ENCODE peak calls at places on chromosomes 1 and 21, in nine cellular contexts. Z is astrocyte of the spinal cord, M is nephron progenitor cell, Q is psoas muscle, I is thoracic aorta, W is natural killer cell, Y is PC-9, T is vagina, A is dorsolateral prefrontal cortex. N is an unnamed sample.

GRCh38 chr1:165442653-165443052 is 2.3 kb downstream of the RXRG start:
- DNase-seq in Y (no peak), Z (no peak), T (no peak), I (no peak), Q (no peak), M (no peak), W (no peak), A (no peak), N (no peak)

GRCh38 chr1:152188673-152189591 is 29.9 kb upstream of the RPTN start:
- DNase-seq in T (no peak), Z (peak; percentile 74), W (peak; percentile 75), Q (peak; percentile 75), I (no peak), M (peak; percentile 6), Y (peak; percentile 67), A (peak; percentile 63), N (peak; percentile 78)

GRCh38 chr1:40717960-40718359 is 26.5 kb downstream of the NFYC start:
- DNase-seq in Q (no peak), A (no peak), T (no peak), Z (peak; percentile 13), Y (no peak), W (no peak), M (no peak), I (no peak), N (no peak)

GRCh38 chr1:110619412-110620249 is 13.5 kb upstream of the KCNA2 start:
- DNase-seq in Q (peak; percentile 84), W (peak; percentile 87), M (peak; percentile 94), T (no peak), A (peak; percentile 90), Z (peak; percentile 40), Y (peak; percentile 82), I (peak; percentile 50), N (peak; percentile 95)

GRCh38 chr21:41665766-41666595 is 100.9 kb downstream of the RIPK4 start:
- DNase-seq in Y (no peak), Z (no peak), M (no peak), A (no peak), I (no peak), W (no peak), Q (no peak), T (no peak), N (no peak)

GRCh38 chr1:236142358-236143103 is at the start of gene GPR137B:
- DNase-seq in Y (no peak), A (peak; percentile 77), T (no peak), I (no peak), W (peak; percentile 55), Q (peak; percentile 51), Z (peak; percentile 39), M (peak; percentile 73), N (peak; percentile 53)

GRCh38 chr1:214031267-214031650 is 43.5 kb downstream of the PROX1 start:
- DNase-seq in Y (no peak), Q (no peak), Z (no peak), W (no peak), T (no peak), M (no peak), I (no peak), A (no peak), N (no peak)

GRCh38 chr1:53645690-53646078 is 93.3 kb downstream of the GLIS1 start:
- DNase-seq in Z (no peak), Y (no peak), T (no peak), M (no peak), A (no peak), I (no peak), W (no peak), Q (no peak), N (no peak)

GRCh38 chr1:78275456-78275855 is 215.3 kb upstream of the PTGFR start:
- DNase-seq in Z (peak; percentile 45), M (no peak), A (no peak), I (no peak), W (no peak), Y (no peak), Q (no peak), T (no peak), N (no peak)

GRCh38 chr1:35692310-35692709 is 26.4 kb downstream of the C1orf216 start:
- DNase-seq in Q (no peak), I (no peak), Z (no peak), W (no peak), T (no peak), A (no peak), M (no peak), Y (no peak), N (no peak)

DNA sequence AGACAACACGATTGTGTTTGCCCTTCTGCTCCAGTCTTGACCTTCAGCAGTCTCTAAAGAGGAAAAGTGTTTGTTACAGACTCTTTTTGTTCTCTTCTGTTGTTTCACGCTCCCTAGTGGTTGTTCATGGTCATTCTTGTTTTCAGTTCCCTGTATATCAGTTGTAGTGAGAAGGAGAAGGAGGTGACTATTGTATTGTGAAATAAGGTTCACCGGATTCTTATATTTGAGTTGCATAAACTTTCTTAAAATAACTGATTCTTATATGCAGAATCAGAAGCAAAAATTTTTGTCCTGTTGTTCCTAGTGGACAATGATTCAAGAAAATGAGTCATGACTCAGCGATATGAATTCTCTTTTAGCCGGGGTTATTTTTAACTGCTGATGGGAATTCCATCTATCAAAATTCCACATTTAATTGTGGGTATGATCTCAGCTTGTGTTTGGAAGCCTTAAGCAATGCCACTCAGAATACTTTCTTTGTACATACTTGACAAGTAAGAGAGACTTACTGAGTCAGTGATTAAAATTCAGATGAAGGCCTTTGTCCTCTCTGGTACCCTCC is 152.2 kb downstream of the CLEC20A start:
- DNase-seq in Y (peak; percentile 23), T (no peak), W (no peak), M (no peak), Z (peak; percentile 81), I (no peak), Q (no peak), A (no peak), N (no peak)
- TF ChIP-seq CTCF in Y (peak; percentile 52), T (no peak), W (no peak), M (peak; percentile 36), Z (peak; percentile 60), I (peak; percentile 38), Q (peak; percentile 60), A (peak; percentile 46), N (peak; percentile 54)

GRCh38 chr1:97820470-97821188 is 100.2 kb downstream of the DPYD start:
- DNase-seq in A (no peak), Y (no peak), T (no peak), I (no peak), W (no peak), M (no peak), Q (no peak), Z (peak; percentile 58), N (no peak)
- TF ChIP-seq CTCF in A (peak; percentile 25), Y (peak; percentile 78), T (peak; percentile 37), I (peak; percentile 14), W (peak; percentile 26), M (peak; percentile 48), Q (peak; percentile 53), Z (peak; percentile 49), N (peak; percentile 39)

DNA sequence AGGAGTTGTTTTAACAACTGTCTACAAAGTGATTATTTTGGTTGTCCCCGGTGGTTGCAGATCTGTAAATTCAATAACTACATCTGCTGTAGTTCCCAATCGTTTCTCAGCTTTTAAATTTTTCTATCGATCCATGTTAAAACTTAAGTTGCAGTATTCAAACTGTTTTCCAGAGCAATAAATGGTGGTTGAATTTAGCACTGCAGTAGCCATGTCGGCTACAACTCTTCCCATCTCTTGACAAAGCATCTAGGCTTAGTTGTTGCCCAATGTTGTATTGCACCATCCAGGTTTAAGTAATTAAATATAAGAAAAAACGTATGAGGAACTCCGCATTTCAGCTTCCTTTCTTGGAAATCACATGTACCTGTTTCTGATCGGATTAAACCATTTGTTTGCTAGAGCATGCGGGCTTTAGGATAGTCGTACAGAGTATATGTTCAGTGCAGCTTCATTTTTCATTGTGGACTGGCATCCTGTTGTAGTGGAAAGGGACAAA is 996 bp downstream of the CNIH4 start:
- DNase-seq in M (no peak), A (no peak), W (no peak), I (no peak), Z (no peak), Q (no peak), T (no peak), Y (no peak), N (no peak)
- TF ChIP-seq CTCF in M (no peak), A (no peak), W (no peak), I (no peak), Z (no peak), Q (no peak), T (no peak), Y (no peak), N (no peak)

DNA sequence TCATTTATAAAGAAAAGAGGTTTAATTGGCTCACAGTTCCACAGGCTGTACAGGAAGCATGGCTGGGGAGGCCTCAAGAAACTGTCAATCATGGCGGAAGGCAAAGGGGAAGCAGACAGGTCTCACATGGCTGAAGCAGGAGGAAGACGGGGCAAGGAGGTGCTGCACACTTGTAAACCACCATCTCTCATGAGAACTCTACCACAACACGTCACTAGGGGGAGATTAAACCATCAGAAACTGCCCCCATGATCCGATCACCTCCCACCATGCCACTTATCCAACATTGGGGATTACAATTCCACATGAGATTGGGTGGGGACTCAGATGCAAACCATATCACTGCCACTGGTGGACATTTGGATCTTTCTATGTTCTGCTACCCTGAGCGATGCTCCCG is 351.4 kb downstream of the NPHP4 start:
- DNase-seq in I (no peak), M (no peak), Y (no peak), T (no peak), Z (no peak), A (no peak), Q (no peak), W (no peak), N (no peak)
- TF ChIP-seq CTCF in I (no peak), M (no peak), Y (no peak), T (no peak), Z (no peak), A (no peak), Q (no peak), W (no peak), N (no peak)

GRCh38 chr1:79617777-79618176 is 611.2 kb upstream of the ADGRL4 start:
- DNase-seq in Q (no peak), Y (no peak), W (no peak), M (no peak), A (no peak), I (no peak), Z (no peak), T (no peak), N (no peak)
- TF ChIP-seq CTCF in Q (no peak), Y (peak; percentile 43), W (no peak), M (peak; percentile 30), A (no peak), I (no peak), Z (peak; percentile 32), T (no peak), N (peak; percentile 78)

GRCh38 chr1:207316141-207316540 is 5.3 kb upstream of the CD55 start:
- DNase-seq in A (no peak), Y (peak; percentile 60), Z (no peak), I (no peak), T (no peak), Q (no peak), W (no peak), M (no peak), N (no peak)
- TF ChIP-seq CTCF in A (no peak), Y (no peak), Z (no peak), I (no peak), T (no peak), Q (no peak), W (no peak), M (no peak), N (no peak)

GRCh38 chr1:230537456-230537855 is 104.8 kb upstream of the COG2 start:
- DNase-seq in A (no peak), Q (no peak), T (no peak), I (no peak), W (no peak), M (no peak), Y (no peak), Z (no peak), N (no peak)
- TF ChIP-seq CTCF in A (no peak), Q (no peak), T (no peak), I (no peak), W (no peak), M (no peak), Y (no peak), Z (no peak), N (no peak)